ENCODE peak calls at places on chromosomes 7 and 10, in ten cellular contexts. W is astrocyte; J is CD8-positive, alpha-beta memory T cell; M is psoas muscle; C is bronchial epithelial cell; H is ovary; L is IMR-90; Q is MM.1S; P is body of pancreas; K is right atrium auricular region. V is an unnamed sample.

GRCh38 chr7:32887395-32887794 is 4.2 kb downstream of the KBTBD2 start:
- DNase-seq in W (no peak), J (no peak), M (no peak), C (no peak), H (no peak), L (no peak), Q (no peak), P (no peak), K (no peak), V (no peak)

GRCh38 chr7:38512704-38513103 is 118.5 kb downstream of the AMPH start:
- DNase-seq in W (no peak), J (no peak), M (no peak), C (peak), H (no peak), L (peak), Q (no peak), P (no peak), K (no peak), V (no peak)

GRCh38 chr10:133520193-133520738 is 6.9 kb upstream of the CYP2E1 start:
- DNase-seq in W (no peak), J (peak), M (peak), C (peak), H (peak), L (peak), Q (peak), P (peak), K (no peak), V (peak)

GRCh38 chr7:87231243-87231642 is 11.7 kb upstream of the TMEM243 start:
- DNase-seq in W (no peak), J (no peak), M (peak), C (no peak), H (no peak), L (no peak), Q (no peak), P (peak), K (no peak), V (peak)

GRCh38 chr10:72258617-72259016 is 15.1 kb upstream of the DDIT4 start:
- DNase-seq in W (no peak), J (no peak), M (no peak), C (no peak), H (no peak), L (no peak), Q (no peak), P (no peak), K (no peak), V (no peak)

GRCh38 chr7:90267263-90267858 is 22.4 kb downstream of the CFAP69 start:
- DNase-seq in W (no peak), J (no peak), M (no peak), C (no peak), H (no peak), L (no peak), Q (no peak), P (no peak), K (no peak), V (no peak)

GRCh38 chr7:136391371-136391770 is 414.2 kb upstream of the MTPN start:
- DNase-seq in W (no peak), J (no peak), M (no peak), C (no peak), H (no peak), L (no peak), Q (no peak), P (no peak), K (no peak), V (no peak)

GRCh38 chr7:158587425-158588084 is at the start of gene PTPRN2:
- DNase-seq in W (peak), J (peak), M (peak), C (no peak), H (peak), L (peak), Q (no peak), P (peak), K (no peak), V (peak)

GRCh38 chr10:78388331-78389050 is 354.8 kb downstream of the RPS24 start:
- DNase-seq in W (no peak), J (no peak), M (no peak), C (no peak), H (no peak), L (no peak), Q (no peak), P (no peak), K (no peak), V (no peak)

GRCh38 chr7:119713606-119714005 is 559.4 kb upstream of the KCND2 start:
- DNase-seq in W (no peak), J (no peak), M (no peak), C (no peak), H (no peak), L (no peak), Q (no peak), P (no peak), K (no peak), V (no peak)

GRCh38 chr7:131895541-131896173 is 339.2 kb upstream of the PODXL start:
- DNase-seq in W (peak), J (no peak), M (no peak), C (peak), H (no peak), L (peak), Q (no peak), P (no peak), K (no peak), V (no peak)

GRCh38 chr10:2146079-2146478 is 408.8 kb upstream of the ADARB2 start:
- DNase-seq in W (no peak), J (no peak), M (no peak), C (no peak), H (no peak), L (no peak), Q (peak), P (no peak), K (no peak), V (no peak)

GRCh38 chr7:153087498-153087897 is 327.9 kb downstream of the ACTR3B start:
- DNase-seq in W (no peak), J (no peak), M (no peak), C (no peak), H (no peak), L (no peak), Q (no peak), P (no peak), K (no peak), V (no peak)

GRCh38 chr10:78775891-78776290 is 292.9 kb upstream of the ZMIZ1 start:
- DNase-seq in W (no peak), J (no peak), M (no peak), C (no peak), H (no peak), L (no peak), Q (no peak), P (no peak), K (no peak), V (no peak)

GRCh38 chr7:26375604-26376207 is 84.0 kb downstream of the SNX10 start:
- DNase-seq in W (no peak), J (no peak), M (no peak), C (no peak), H (no peak), L (no peak), Q (no peak), P (no peak), K (no peak), V (no peak)
- H3K4me3 ChIP-seq in W (peak), J (no peak), M (peak), C (peak), H (no peak), L (no peak), Q (peak), P (no peak), K (no peak), V (peak)

GRCh38 chr10:123309740-123310139 is 155.5 kb downstream of the BUB3 start:
- DNase-seq in W (peak), J (no peak), M (no peak), C (peak), H (no peak), L (no peak), Q (no peak), P (no peak), K (no peak), V (no peak)
- H3K4me3 ChIP-seq in W (no peak), J (no peak), M (no peak), C (no peak), H (no peak), L (no peak), Q (no peak), P (no peak), K (no peak), V (no peak)

DNA sequence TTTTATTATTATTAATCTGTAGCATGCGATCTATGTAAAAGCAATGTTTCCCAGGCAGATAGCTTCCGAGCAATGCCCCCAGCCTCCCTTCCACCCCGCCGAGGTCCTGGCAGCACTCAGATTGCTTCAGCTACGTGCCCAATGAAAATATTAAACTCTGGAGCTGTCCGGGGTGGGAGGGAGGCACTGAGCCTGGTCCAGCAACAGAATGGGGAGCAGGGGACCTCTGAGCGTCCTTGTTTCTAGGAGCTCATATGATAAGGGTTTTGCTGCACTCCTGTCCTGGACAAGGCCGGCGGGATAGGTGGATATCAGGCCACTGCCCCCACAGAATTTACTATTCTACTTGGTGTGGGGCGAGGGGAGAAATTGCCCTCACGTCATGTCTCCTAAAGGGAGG is 44.5 kb upstream of the CDK1 start:
- DNase-seq in W (no peak), J (no peak), M (no peak), C (no peak), H (peak), L (no peak), Q (no peak), P (peak), K (no peak), V (no peak)
- H3K4me3 ChIP-seq in W (no peak), J (peak), M (peak), C (peak), H (peak), L (no peak), Q (peak), P (no peak), K (no peak), V (peak)

DNA sequence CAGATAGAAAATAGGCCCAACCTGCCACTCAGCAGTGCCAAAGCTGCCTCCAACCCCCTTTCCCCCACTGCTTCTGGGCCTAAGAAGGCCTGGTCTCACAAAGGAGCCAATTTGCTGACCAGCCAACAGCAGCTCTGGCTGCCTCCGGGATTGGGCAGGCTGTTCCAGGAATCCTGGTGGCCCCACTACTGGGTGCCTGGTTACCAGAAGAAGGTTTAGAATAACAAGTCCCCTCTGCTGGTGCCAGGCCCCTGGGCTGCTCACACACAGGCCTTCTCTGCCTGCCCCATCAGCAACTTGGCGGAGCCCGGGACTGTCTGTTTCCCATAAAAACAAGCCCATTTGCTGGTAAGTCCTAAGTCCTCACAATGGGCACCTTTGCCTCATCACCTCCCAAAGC is 1.2 kb downstream of the PHKG1 start:
- DNase-seq in W (peak), J (no peak), M (peak), C (no peak), H (no peak), L (no peak), Q (no peak), P (no peak), K (peak), V (no peak)
- H3K4me3 ChIP-seq in W (no peak), J (no peak), M (peak), C (no peak), H (no peak), L (no peak), Q (no peak), P (no peak), K (peak), V (no peak)

DNA sequence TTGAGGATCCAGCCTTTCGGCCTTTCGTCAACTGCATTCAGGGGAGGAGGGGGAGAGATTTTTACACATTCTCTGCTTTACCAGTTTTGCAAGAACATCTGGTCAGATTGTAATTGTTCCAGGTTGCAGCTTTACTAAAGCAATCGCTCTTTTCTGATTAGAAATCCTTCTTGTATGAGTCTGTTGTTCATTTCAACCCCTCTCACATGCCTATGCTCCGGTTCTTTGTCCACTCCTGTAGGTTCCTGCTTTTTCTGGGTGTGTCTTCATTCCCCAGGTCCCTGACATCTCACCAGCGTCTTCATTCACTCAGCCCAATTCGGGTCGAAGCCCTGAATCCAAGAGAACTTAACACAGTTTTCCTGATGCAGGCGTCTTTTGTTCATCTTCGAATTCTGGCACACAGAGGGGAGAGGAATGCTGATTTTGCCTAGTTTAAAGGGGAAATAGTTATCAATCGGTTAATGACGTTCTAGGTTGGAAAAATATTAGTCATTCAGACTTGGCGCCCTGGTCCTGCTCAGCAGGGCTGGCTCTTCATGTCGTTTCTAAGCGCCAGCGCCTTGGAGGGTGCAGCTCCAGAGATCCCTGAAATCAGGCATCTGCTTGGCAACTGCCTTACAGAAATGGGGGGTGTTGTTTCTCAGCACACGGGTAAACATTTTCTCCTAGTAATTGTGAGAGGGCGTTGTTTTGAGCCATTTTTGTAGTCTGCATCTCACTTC is 1.1 kb upstream of the PRTFDC1 start:
- DNase-seq in W (peak), J (no peak), M (peak), C (peak), H (no peak), L (peak), Q (no peak), P (no peak), K (no peak), V (no peak)
- H3K4me3 ChIP-seq in W (no peak), J (peak), M (peak), C (peak), H (peak), L (no peak), Q (peak), P (no peak), K (peak), V (no peak)

GRCh38 chr10:94627511-94627910 is 56.0 kb upstream of the CYP2C18 start:
- DNase-seq in W (no peak), J (no peak), M (no peak), C (peak), H (no peak), L (no peak), Q (no peak), P (no peak), K (no peak), V (no peak)

GRCh38 chr10:94630017-94630688 is 53.4 kb upstream of the CYP2C18 start:
- DNase-seq in W (peak), J (no peak), M (no peak), C (peak), H (no peak), L (peak), Q (peak), P (no peak), K (no peak), V (no peak)

GRCh38 chr10:94631077-94631476 is 52.5 kb upstream of the CYP2C18 start:
- DNase-seq in W (no peak), J (no peak), M (no peak), C (no peak), H (no peak), L (no peak), Q (no peak), P (no peak), K (no peak), V (no peak)

DNA sequence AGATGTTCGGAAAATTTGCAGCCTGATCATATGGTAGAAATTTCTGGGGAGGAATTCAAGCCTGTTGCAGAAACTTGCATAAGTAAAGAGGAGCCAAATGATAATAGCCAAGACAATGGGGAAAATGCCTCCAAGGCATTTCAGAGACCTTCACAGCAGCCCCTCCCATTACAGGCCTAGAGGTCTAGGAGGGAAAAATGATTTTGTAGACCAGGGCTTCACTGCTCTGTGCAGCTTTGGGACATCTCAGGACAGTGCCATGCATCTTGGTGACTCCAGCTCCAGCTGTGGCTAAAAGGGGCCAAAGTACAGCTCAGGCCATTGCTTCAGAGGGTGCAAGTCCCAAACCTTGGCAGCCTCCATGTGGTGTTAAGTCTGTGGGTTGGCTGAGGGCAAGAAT is 50.6 kb upstream of the CYP2C18 start:
- DNase-seq in W (no peak), J (no peak), M (no peak), C (no peak), H (no peak), L (no peak), Q (no peak), P (no peak), K (no peak), V (no peak)
- H3K4me3 ChIP-seq in W (no peak), J (no peak), M (no peak), C (no peak), H (no peak), L (no peak), Q (no peak), P (no peak), K (no peak), V (no peak)

GRCh38 chr10:45417746-45418145 is 43.7 kb downstream of the ALOX5 start:
- DNase-seq in W (no peak), J (no peak), M (no peak), C (no peak), H (no peak), L (no peak), Q (no peak), P (no peak), K (no peak), V (no peak)

GRCh38 chr10:45418859-45419672 is 45.0 kb downstream of the ALOX5 start:
- DNase-seq in W (peak), J (no peak), M (peak), C (no peak), H (peak), L (peak), Q (peak), P (no peak), K (peak), V (peak)

GRCh38 chr10:45416603-45417002 is 42.6 kb downstream of the ALOX5 start:
- DNase-seq in W (no peak), J (no peak), M (no peak), C (no peak), H (no peak), L (no peak), Q (no peak), P (no peak), K (no peak), V (no peak)

GRCh38 chr10:45419673-45420020 is 45.6 kb downstream of the ALOX5 start:
- DNase-seq in W (no peak), J (no peak), M (peak), C (no peak), H (no peak), L (no peak), Q (no peak), P (no peak), K (no peak), V (no peak)

GRCh38 chr10:45418417-45418858 is 44.4 kb downstream of the ALOX5 start:
- DNase-seq in W (no peak), J (no peak), M (no peak), C (no peak), H (no peak), L (no peak), Q (no peak), P (no peak), K (no peak), V (no peak)
- H3K4me3 ChIP-seq in W (peak), J (peak), M (peak), C (no peak), H (no peak), L (no peak), Q (peak), P (no peak), K (peak), V (peak)

GRCh38 chr7:76352193-76352592 is 6.6 kb downstream of the YWHAG start:
- DNase-seq in W (no peak), J (no peak), M (peak), C (no peak), H (no peak), L (peak), Q (no peak), P (no peak), K (no peak), V (no peak)
- H3K4me3 ChIP-seq in W (no peak), J (no peak), M (peak), C (no peak), H (no peak), L (no peak), Q (no peak), P (no peak), K (no peak), V (no peak)

V was measured in right lobe of liver.